ENCODE peak calls at places on chromosome 14, in six cellular contexts. S, N, R, C, E and M are unnamed samples.

GRCh38 chr14:105495101-105495989 is 4.3 kb downstream of the TEDC1 start:
- DNase-seq in E (no peak), S (no peak), C (no peak), R (peak; percentile 79), N (no peak), M (peak; percentile 86)

GRCh38 chr14:59182641-59183040 is 5.8 kb upstream of the DAAM1 start:
- DNase-seq in S (no peak), N (no peak), C (no peak), E (no peak), R (no peak), M (no peak)

GRCh38 chr14:106277503-106277902 is 751.1 kb downstream of the TMEM121 start:
- DNase-seq in S (no peak), C (peak; percentile 61), E (no peak), R (no peak), N (no peak), M (no peak)

GRCh38 chr14:58549358-58549757 is 88.4 kb upstream of the DACT1 start:
- DNase-seq in E (no peak), C (no peak), N (no peak), S (no peak), R (no peak), M (no peak)

GRCh38 chr14:69693823-69694729 is 72.9 kb upstream of the SRSF5 start:
- DNase-seq in R (peak; percentile 71), S (no peak), C (no peak), N (no peak), E (no peak), M (no peak)

GRCh38 chr14:72614365-72614764 is 279.5 kb downstream of the DPF3 start:
- DNase-seq in R (no peak), C (no peak), N (no peak), S (peak; percentile 47), E (no peak), M (no peak)

GRCh38 chr14:51554339-51554920 is 97.3 kb upstream of the FRMD6 start:
- DNase-seq in S (no peak), E (no peak), C (no peak), N (no peak), R (no peak), M (no peak)

GRCh38 chr14:37247777-37248461 is 50.2 kb downstream of the MIPOL1 start:
- DNase-seq in E (no peak), S (no peak), C (no peak), R (no peak), N (no peak), M (no peak)

GRCh38 chr14:37819155-37820015 is 224.0 kb downstream of the TTC6 start:
- DNase-seq in N (no peak), E (no peak), C (peak; percentile 24), S (no peak), R (no peak), M (no peak)

GRCh38 chr14:69611264-69612013 is at the start of gene SUSD6:
- DNase-seq in C (peak; percentile 88), N (no peak), S (peak; percentile 91), E (peak; percentile 66), R (peak; percentile 98), M (peak; percentile 93)

GRCh38 chr14:38522724-38523123 is 266.8 kb upstream of the CLEC14A start:
- DNase-seq in C (no peak), N (no peak), R (no peak), E (no peak), S (no peak), M (no peak)

GRCh38 chr14:102325791-102326345 is 6.3 kb downstream of the ZNF839 start:
- DNase-seq in S (no peak), C (no peak), E (no peak), R (no peak), N (no peak), M (no peak)

GRCh38 chr14:72559227-72559626 is 334.7 kb downstream of the DPF3 start:
- DNase-seq in C (no peak), R (no peak), N (no peak), E (no peak), S (no peak), M (no peak)

GRCh38 chr14:97380539-97380941 is 583.4 kb downstream of the VRK1 start:
- DNase-seq in C (no peak), R (no peak), E (peak; percentile 43), N (no peak), S (no peak), M (no peak)

GRCh38 chr14:37253905-37254304 is 56.2 kb downstream of the MIPOL1 start:
- DNase-seq in C (no peak), R (no peak), E (no peak), N (no peak), S (no peak), M (no peak)

GRCh38 chr14:96139879-96140278 is 64.8 kb upstream of the BDKRB2 start:
- DNase-seq in N (no peak), R (no peak), S (no peak), C (no peak), E (no peak), M (no peak)

GRCh38 chr14:61188196-61188595 is 92.9 kb downstream of the TMEM30B start:
- DNase-seq in N (no peak), E (no peak), R (peak; percentile 81), C (no peak), S (no peak), M (peak; percentile 83)

GRCh38 chr14:74697543-74697942 is 15.3 kb downstream of the AREL1 start:
- DNase-seq in N (no peak), R (no peak), C (no peak), E (no peak), S (no peak), M (no peak)

GRCh38 chr14:26383286-26383685 is 214.5 kb downstream of the NOVA1 start:
- DNase-seq in S (no peak), C (no peak), E (no peak), N (no peak), R (no peak), M (no peak)

GRCh38 chr14:26380616-26381015 is 217.2 kb downstream of the NOVA1 start:
- DNase-seq in E (no peak), C (no peak), R (no peak), N (no peak), S (no peak), M (no peak)

GRCh38 chr14:26377150-26377549 is 220.7 kb downstream of the NOVA1 start:
- DNase-seq in S (no peak), E (no peak), C (no peak), R (no peak), N (no peak), M (no peak)

GRCh38 chr14:26381405-26381804 is 216.4 kb downstream of the NOVA1 start:
- DNase-seq in R (no peak), S (no peak), E (no peak), C (no peak), N (no peak), M (no peak)

GRCh38 chr14:26379951-26380350 is 217.9 kb downstream of the NOVA1 start:
- DNase-seq in E (no peak), C (no peak), R (no peak), N (no peak), S (no peak), M (no peak)
- TF ChIP-seq CTCF in E (no peak), C (no peak), R (no peak), N (no peak), S (no peak), M (no peak)

GRCh38 chr14:32225378-32225920 is 22.4 kb upstream of the RNU6-8 start:
- DNase-seq in R (no peak), N (no peak), E (no peak), C (no peak), S (no peak), M (no peak)

GRCh38 chr14:32230695-32231280 is 27.7 kb upstream of the RNU6-8 start:
- DNase-seq in E (no peak), C (no peak), N (no peak), R (peak; percentile 32), S (no peak), M (no peak)

GRCh38 chr14:32226051-32226450 is 23.0 kb upstream of the RNU6-8 start:
- DNase-seq in C (no peak), S (no peak), E (no peak), R (no peak), N (no peak), M (no peak)

GRCh38 chr14:32230181-32230580 is 27.1 kb upstream of the RNU6-8 start:
- DNase-seq in N (no peak), C (no peak), S (no peak), E (no peak), R (no peak), M (no peak)

DNA sequence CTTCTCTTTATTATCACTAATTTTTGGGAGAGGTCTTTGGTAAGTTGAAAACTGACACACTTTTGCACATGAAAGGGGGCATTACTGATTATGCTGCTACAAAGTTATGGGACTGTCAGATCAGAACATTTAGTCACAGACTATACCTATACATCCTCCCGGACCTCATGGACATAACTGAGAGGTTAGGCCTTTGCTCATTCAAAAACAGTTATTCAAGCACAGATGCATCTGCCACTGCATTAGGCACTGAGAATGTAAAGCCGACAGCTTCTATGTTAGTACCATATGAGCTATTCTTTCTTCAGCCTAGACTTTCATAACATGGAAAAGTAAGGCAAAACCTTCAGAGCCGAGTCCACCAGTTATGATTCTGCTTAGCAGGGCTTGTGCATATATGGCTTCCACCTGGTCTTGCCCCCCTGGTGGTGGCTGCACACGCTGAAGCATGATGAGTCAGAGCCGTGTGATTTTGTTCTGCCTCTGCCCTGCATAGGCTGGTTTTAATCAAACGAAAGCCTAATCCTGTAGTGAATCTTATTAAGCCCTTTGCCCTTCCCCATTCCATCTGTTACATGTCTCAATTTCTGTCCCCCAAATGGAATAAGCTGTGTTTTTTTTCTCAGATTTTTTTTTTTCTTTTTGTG is 21.8 kb upstream of the RNU6-8 start:
- DNase-seq in C (peak; percentile 63), N (no peak), R (peak; percentile 52), S (no peak), E (no peak), M (no peak)
- TF ChIP-seq CTCF in C (peak; percentile 29), N (no peak), R (no peak), S (peak; percentile 33), E (peak; percentile 58), M (peak; percentile 76)

GRCh38 chr14:100807496-100807895 is 18.4 kb upstream of the MEG3 start:
- DNase-seq in R (peak; percentile 41), C (no peak), E (no peak), N (no peak), S (no peak), M (no peak)
- TF ChIP-seq CTCF in R (no peak), C (no peak), E (no peak), N (no peak), S (no peak), M (no peak)

GRCh38 chr14:92481811-92482559 is 31.6 kb upstream of the RIN3 start:
- DNase-seq in E (no peak), R (no peak), S (peak; percentile 28), C (no peak), N (no peak), M (no peak)

GRCh38 chr14:92484132-92484823 is 29.3 kb upstream of the RIN3 start:
- DNase-seq in N (no peak), E (no peak), R (no peak), C (no peak), S (no peak), M (no peak)

GRCh38 chr14:92482621-92483319 is 30.8 kb upstream of the RIN3 start:
- DNase-seq in E (no peak), R (no peak), S (peak; percentile 23), C (no peak), N (no peak), M (no peak)

GRCh38 chr14:92480856-92481255 is 32.7 kb upstream of the RIN3 start:
- DNase-seq in S (no peak), E (no peak), R (no peak), C (no peak), N (no peak), M (no peak)

DNA sequence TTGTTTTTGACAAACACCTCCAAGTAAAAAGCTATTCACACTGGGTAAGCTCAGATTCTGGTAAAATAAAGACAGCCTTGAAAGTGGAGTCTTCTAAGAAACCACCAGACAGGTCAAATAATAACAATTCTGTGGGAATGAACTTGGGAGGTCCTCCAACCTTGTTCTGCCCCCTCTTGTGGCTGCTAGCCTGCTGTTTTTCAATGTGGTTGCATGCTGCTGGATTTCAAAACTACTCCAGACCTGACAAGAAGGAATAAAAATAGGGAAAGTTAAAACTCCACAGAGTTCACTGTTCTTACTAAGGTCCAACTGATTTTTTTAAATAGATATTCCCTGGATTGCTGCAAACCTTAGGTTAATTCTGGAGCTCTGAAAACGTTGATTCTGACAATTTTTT is 32.2 kb upstream of the RIN3 start:
- DNase-seq in R (no peak), C (no peak), E (no peak), N (no peak), S (peak; percentile 48), M (no peak)
- TF ChIP-seq CTCF in R (no peak), C (no peak), E (peak; percentile 33), N (no peak), S (no peak), M (peak; percentile 67)